ENCODE peak calls at places on chromosome 9, in seven cellular contexts. P, Y, S, L, Z, V and B are unnamed samples.
A peak's percentile ranks its signal among the peaks of the same experiment; 100 is the strongest.

GRCh38 chr9:38039090-38039906 is 29.7 kb downstream of the SHB start:
- DNase-seq in S (peak; percentile 39), Z (no peak), P (peak; percentile 76), L (peak; percentile 42), Y (no peak), V (no peak), B (no peak)

GRCh38 chr9:102124465-102124864 is 386.0 kb upstream of the GRIN3A start:
- DNase-seq in L (no peak), Z (no peak), P (no peak), Y (no peak), V (no peak), S (no peak), B (no peak)

GRCh38 chr9:106738109-106738508 is 124.9 kb upstream of the ZNF462 start:
- DNase-seq in L (no peak), S (no peak), Y (no peak), V (no peak), P (no peak), Z (no peak), B (no peak)

GRCh38 chr9:26308328-26308727 is 584.3 kb downstream of the CAAP1 start:
- DNase-seq in P (no peak), Y (no peak), S (peak; percentile 48), Z (no peak), L (no peak), V (no peak), B (no peak)

GRCh38 chr9:128390150-128390812 is 19.1 kb downstream of the URM1 start:
- DNase-seq in P (no peak), Y (no peak), L (no peak), Z (no peak), V (no peak), S (no peak), B (no peak)

GRCh38 chr9:79489241-79490000 is 82.3 kb upstream of the TLE4 start:
- DNase-seq in V (peak; percentile 4), Z (peak; percentile 33), P (peak; percentile 86), L (no peak), Y (peak; percentile 7), S (peak; percentile 47), B (no peak)

GRCh38 chr9:132348676-132349075 is 6.1 kb downstream of the SETX start:
- DNase-seq in Y (no peak), P (no peak), L (no peak), Z (no peak), S (no peak), V (no peak), B (no peak)

GRCh38 chr9:130689937-130690700 is 3.5 kb upstream of the EXOSC2 start:
- DNase-seq in L (peak; percentile 69), S (peak; percentile 97), Y (peak; percentile 95), P (peak; percentile 95), V (peak; percentile 84), Z (peak; percentile 64), B (peak; percentile 95)

GRCh38 chr9:26193237-26193636 is 515.0 kb upstream of the TUSC1 start:
- DNase-seq in V (no peak), S (no peak), P (no peak), Y (no peak), Z (no peak), L (no peak), B (no peak)

GRCh38 chr9:12719431-12719830 is 26.2 kb downstream of the TYRP1 start:
- DNase-seq in Z (peak; percentile 32), S (peak; percentile 68), L (peak; percentile 24), P (peak; percentile 45), Y (peak; percentile 52), V (peak; percentile 18), B (peak; percentile 32)

GRCh38 chr9:99400184-99400731 is 178.2 kb downstream of the SEC61B start:
- DNase-seq in Z (peak; percentile 16), Y (peak; percentile 25), V (peak; percentile 5), S (no peak), P (no peak), L (no peak), B (no peak)

GRCh38 chr9:15936316-15936869 is 383.6 kb downstream of the CCDC171 start:
- DNase-seq in P (peak; percentile 4), Y (no peak), S (peak; percentile 55), V (no peak), Z (no peak), L (no peak), B (no peak)

GRCh38 chr9:106992186-106992585 is 129.2 kb downstream of the ZNF462 start:
- DNase-seq in L (no peak), P (no peak), Z (no peak), V (no peak), Y (no peak), S (no peak), B (no peak)

GRCh38 chr9:36659500-36659899 is 86.8 kb downstream of the MELK start:
- DNase-seq in Z (no peak), S (no peak), L (no peak), Y (no peak), P (no peak), V (no peak), B (peak; percentile 27)

GRCh38 chr9:137025120-137025966 is 2.7 kb downstream of the ABCA2 start:
- DNase-seq in Y (no peak), S (no peak), L (no peak), Z (no peak), P (no peak), V (peak; percentile 43), B (peak; percentile 60)

GRCh38 chr9:131722260-131722659 is 17.6 kb downstream of the RAPGEF1 start:
- DNase-seq in Z (no peak), V (no peak), P (no peak), Y (peak; percentile 66), L (no peak), S (no peak), B (no peak)

GRCh38 chr9:128191406-128192046 is at the start of gene CIZ1:
- DNase-seq in P (peak; percentile 72), V (peak; percentile 90), L (peak; percentile 49), Y (peak; percentile 85), Z (peak; percentile 93), S (peak; percentile 90), B (peak; percentile 86)

GRCh38 chr9:121055642-121056143 is 5.6 kb upstream of the C5 start:
- DNase-seq in L (no peak), Z (peak; percentile 11), Y (peak; percentile 87), S (peak; percentile 20), V (peak; percentile 44), P (peak; percentile 44), B (peak; percentile 23)

GRCh38 chr9:126690431-126691051 is 76.8 kb downstream of the LMX1B start:
- DNase-seq in Y (peak; percentile 84), P (peak; percentile 67), V (peak; percentile 78), L (peak; percentile 24), S (peak; percentile 37), Z (peak; percentile 70), B (peak; percentile 39)

GRCh38 chr9:92706218-92706940 is 36.4 kb upstream of the IPPK start:
- DNase-seq in V (peak; percentile 55), S (peak; percentile 67), L (peak; percentile 54), P (peak; percentile 60), Y (peak; percentile 81), Z (no peak), B (peak; percentile 25)

GRCh38 chr9:115524467-115525059 is 406.6 kb upstream of the TNC start:
- DNase-seq in Y (peak; percentile 81), P (peak; percentile 77), V (peak; percentile 75), Z (peak; percentile 75), L (peak; percentile 47), S (peak; percentile 73), B (peak; percentile 39)

GRCh38 chr9:130669965-130670364 is 5.6 kb downstream of the PRDM12 start:
- DNase-seq in V (no peak), Y (no peak), S (no peak), Z (no peak), P (no peak), L (no peak), B (no peak)

GRCh38 chr9:79691496-79691895 is 119.7 kb downstream of the TLE4 start:
- DNase-seq in S (no peak), P (no peak), Y (no peak), L (no peak), Z (no peak), V (no peak), B (no peak)

GRCh38 chr9:137113385-137114159 is 961 bp downstream of the DPP7 start:
- DNase-seq in Y (peak; percentile 51), V (no peak), Z (no peak), S (peak; percentile 60), L (no peak), P (no peak), B (no peak)

GRCh38 chr9:79572032-79572890 is 496 bp downstream of the TLE4 start:
- DNase-seq in L (no peak), Z (peak; percentile 82), V (peak; percentile 83), S (peak; percentile 89), P (peak; percentile 39), Y (peak; percentile 63), B (peak; percentile 48)

GRCh38 chr9:88577736-88578485 is 42.9 kb downstream of the NXNL2 start:
- DNase-seq in P (no peak), L (no peak), Y (no peak), S (no peak), Z (no peak), V (no peak), B (no peak)
- H3K4me2 ChIP-seq in P (peak overlapping the region; percentile 39), L (peak overlapping the region; percentile 63), Y (no peak overlapping the region), S (peak overlapping the region; percentile 73), Z (peak overlapping the region; percentile 73), V (no peak overlapping the region), B (peak overlapping the region; percentile 49)

GRCh38 chr9:114406441-114406840 is 18.7 kb upstream of the AKNA start:
- DNase-seq in S (no peak), Y (no peak), V (no peak), L (no peak), P (no peak), Z (no peak), B (no peak)
- TF ChIP-seq EZH2 in S (no peak), Y (no peak), V (no peak), L (no peak), P (no peak), Z (no peak), B (no peak)

DNA sequence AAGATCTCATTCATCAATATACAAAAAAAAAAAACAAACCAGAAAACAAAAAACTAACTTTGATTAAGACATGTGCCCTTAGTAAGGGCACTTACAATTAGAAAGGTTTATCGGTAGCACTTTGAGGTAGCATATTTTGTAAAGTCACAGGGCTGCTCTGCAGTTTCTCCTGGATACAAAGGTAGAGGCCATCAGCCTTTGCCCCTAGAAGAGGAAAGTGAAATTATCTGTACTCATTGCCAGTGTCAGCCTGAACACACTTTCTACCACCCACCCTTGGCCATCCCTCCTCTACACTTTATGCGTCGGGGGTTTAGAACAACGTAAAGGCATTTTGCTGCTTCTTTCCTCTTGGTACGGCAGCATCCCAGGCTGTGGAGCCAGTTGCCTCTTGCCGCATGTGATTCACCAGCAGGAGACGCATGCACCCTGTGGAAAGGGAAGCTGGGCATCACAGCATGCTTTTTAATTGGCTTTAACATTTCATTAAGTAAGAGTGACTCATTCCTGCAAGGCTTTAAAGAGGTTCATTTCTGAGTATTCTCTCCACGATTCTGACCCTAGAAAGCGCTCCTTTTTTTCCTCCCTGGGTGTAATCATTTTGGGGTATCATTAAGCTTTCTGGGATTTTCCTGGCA is 84.6 kb downstream of the CEMIP2 start:
- DNase-seq in Y (peak; percentile 66), S (peak; percentile 78), P (peak; percentile 46), L (peak; percentile 36), Z (peak; percentile 28), V (peak; percentile 49), B (no peak)
- TF ChIP-seq EZH2phosphoT487 in Y (no peak), S (no peak), P (no peak), L (no peak), Z (no peak), V (no peak), B (no peak)

DNA sequence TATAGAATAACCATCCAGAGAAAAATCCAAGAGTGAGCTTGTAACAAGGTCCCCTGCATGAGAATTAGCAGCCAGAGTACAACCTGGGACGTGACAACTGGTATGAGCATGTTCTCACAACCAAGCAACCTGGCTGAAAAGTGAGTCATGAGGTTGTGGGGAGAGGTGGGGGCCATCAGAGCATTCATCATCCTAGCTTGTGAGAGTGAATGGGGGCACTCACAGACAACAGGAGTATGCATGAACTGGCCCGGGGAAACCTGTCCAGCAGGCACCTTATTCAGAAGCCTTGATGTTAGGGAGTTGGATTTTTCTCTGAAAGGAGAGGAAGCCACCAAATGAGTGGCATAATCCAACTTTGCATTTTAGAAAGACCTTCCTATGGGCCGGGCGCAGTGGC is 113.0 kb downstream of the FRMD3 start:
- DNase-seq in P (peak; percentile 77), Z (peak; percentile 25), Y (no peak), S (no peak), L (no peak), V (no peak), B (no peak)
- H3K4me2 ChIP-seq in P (peak overlapping the region; percentile 22), Z (no peak overlapping the region), Y (no peak overlapping the region), S (no peak overlapping the region), L (no peak overlapping the region), V (no peak overlapping the region), B (no peak overlapping the region)